ENCODE peak calls at places on chromosomes 13 and 19, in four cellular contexts. D is CD8-positive, alpha-beta T cell; R is astrocyte of the cerebellum; C is fibroblast of lung. I is an unnamed sample.
A peak's percentile ranks its signal among the peaks of the same experiment; 100 is the strongest.

GRCh38 chr13:39942901-39943273 is 287.4 kb downstream of the COG6 start:
- DNase-seq in D (peak; percentile 74), R (peak; percentile 43), C (peak; percentile 77), I (peak; percentile 63)

GRCh38 chr19:21468791-21469190 is 36.6 kb upstream of the ZNF429 start:
- DNase-seq in D (no peak), R (no peak), C (no peak), I (no peak)

GRCh38 chr19:44800461-44800860 is 8.4 kb upstream of the BCAM start:
- DNase-seq in D (peak; percentile 83), R (peak; percentile 44), C (peak; percentile 70), I (peak; percentile 92)

GRCh38 chr13:66748712-66749111 is 481.4 kb downstream of the PCDH9 start:
- DNase-seq in D (no peak), R (no peak), C (no peak), I (no peak)

GRCh38 chr13:87792878-87793277 is 121.7 kb downstream of the SLITRK5 start:
- DNase-seq in D (no peak), R (no peak), C (no peak), I (no peak)

GRCh38 chr19:10390652-10391286 is 10.4 kb upstream of the TYK2 start:
- DNase-seq in D (peak; percentile 71), R (peak; percentile 62), C (peak; percentile 78), I (peak; percentile 73)

GRCh38 chr19:42436006-42436405 is 6.7 kb downstream of the CXCL17 start:
- DNase-seq in D (no peak), R (no peak), C (peak; percentile 27), I (no peak)

GRCh38 chr19:52946322-52947310 is 16.1 kb downstream of the ZNF816 start:
- DNase-seq in D (no peak), R (no peak), C (no peak), I (no peak)

GRCh38 chr19:13877303-13877702 is 369 bp downstream of the NANOS3 start:
- DNase-seq in D (no peak), R (no peak), C (no peak), I (no peak)

I was measured in Peyer's patch.